ENCODE peak calls at places on chromosome 15, in five cellular contexts. N, K, M, O and D are unnamed samples.
A peak's percentile ranks its signal among the peaks of the same experiment; 100 is the strongest.

GRCh38 chr15:51625236-51625635 is 2.7 kb upstream of the DMXL2 start:
- DNase-seq in N (no peak), O (no peak), K (no peak), M (no peak), D (no peak)

GRCh38 chr15:88022711-88023110 is 233.8 kb downstream of the NTRK3 start:
- DNase-seq in O (no peak), N (no peak), K (no peak), M (no peak), D (no peak)

GRCh38 chr15:51751687-51752683 is 588 bp downstream of the TMOD2 start:
- DNase-seq in O (peak; percentile 33), M (peak; percentile 57), K (peak; percentile 52), N (no peak), D (no peak)

GRCh38 chr15:27764339-27764738 is 334.8 kb downstream of the OCA2 start:
- DNase-seq in N (no peak), K (no peak), M (no peak), O (no peak), D (no peak)

GRCh38 chr15:66943456-66944095 is 121.8 kb upstream of the SMAD3 start:
- DNase-seq in K (peak; percentile 66), O (peak; percentile 42), M (no peak), N (no peak), D (no peak)

GRCh38 chr15:83210619-83211018 is 3.0 kb upstream of the HDGFL3 start:
- DNase-seq in O (no peak), M (peak; percentile 0), N (no peak), K (no peak), D (no peak)

GRCh38 chr15:81261172-81261808 is 62.7 kb downstream of the STARD5 start:
- DNase-seq in K (no peak), O (no peak), N (peak; percentile 71), M (no peak), D (no peak)

GRCh38 chr15:68177747-68178146 is 27.4 kb downstream of the CALML4 start:
- DNase-seq in O (no peak), M (no peak), N (no peak), K (no peak), D (peak; percentile 21)

GRCh38 chr15:34682673-34683072 is 72.1 kb downstream of the GJD2 start:
- DNase-seq in O (no peak), N (no peak), K (no peak), M (no peak), D (peak; percentile 19)

GRCh38 chr15:34855397-34855796 is 60.0 kb upstream of the ACTC1 start:
- DNase-seq in K (no peak), N (no peak), O (no peak), M (no peak), D (peak; percentile 93)

GRCh38 chr15:50798684-50799083 is 33.2 kb upstream of the SPPL2A start:
- DNase-seq in K (no peak), O (no peak), M (no peak), N (no peak), D (peak; percentile 25)

GRCh38 chr15:35118987-35119386 is 33.9 kb upstream of the NANOGP8 start:
- DNase-seq in K (no peak), O (no peak), N (no peak), M (no peak), D (no peak)

GRCh38 chr15:34815836-34816235 is 20.5 kb upstream of the ACTC1 start:
- DNase-seq in O (no peak), N (no peak), M (no peak), K (no peak), D (no peak)

GRCh38 chr15:58952751-58953150 is 19.3 kb upstream of the SLTM start:
- DNase-seq in N (no peak), M (peak; percentile 22), K (no peak), O (no peak), D (no peak)

GRCh38 chr15:70954176-70954575 is 61.5 kb downstream of the LRRC49 start:
- DNase-seq in O (no peak), N (no peak), K (no peak), M (no peak), D (no peak)

GRCh38 chr15:51619331-51620033 is 3.1 kb downstream of the DMXL2 start:
- DNase-seq in K (no peak), O (no peak), M (no peak), N (no peak), D (no peak)

GRCh38 chr15:100672959-100673358 is 70.6 kb downstream of the ASB7 start:
- DNase-seq in K (no peak), M (no peak), O (no peak), N (no peak), D (no peak)

GRCh38 chr15:29116970-29117700 is 152.5 kb downstream of the NSMCE3 start:
- DNase-seq in K (no peak), O (no peak), N (no peak), M (no peak), D (no peak)

GRCh38 chr15:70097337-70098169 is at the start of gene TLE3:
- DNase-seq in N (peak; percentile 100), K (peak; percentile 98), O (peak; percentile 99), M (peak; percentile 98), D (peak; percentile 96)

GRCh38 chr15:25798207-25798931 is 64.8 kb downstream of the ATP10A start:
- DNase-seq in K (no peak), O (no peak), M (no peak), N (peak; percentile 83), D (no peak)

GRCh38 chr15:80777836-80778620 is 1.1 kb upstream of the CEMIP start:
- DNase-seq in N (no peak), M (no peak), K (no peak), O (no peak), D (no peak)

GRCh38 chr15:66515901-66516322 is 10.8 kb downstream of the ZWILCH start:
- DNase-seq in O (no peak), M (no peak), K (no peak), N (no peak), D (no peak)

GRCh38 chr15:45143946-45144345 is 14.2 kb downstream of the DUOX1 start:
- DNase-seq in O (no peak), N (no peak), M (no peak), K (no peak), D (no peak)

GRCh38 chr15:76181705-76182107 is 121.9 kb downstream of the TMEM266 start:
- DNase-seq in N (no peak), M (no peak), O (no peak), K (no peak), D (no peak)

GRCh38 chr15:87348746-87349145 is 907.8 kb downstream of the NTRK3 start:
- DNase-seq in O (no peak), N (no peak), M (no peak), K (no peak), D (no peak)

GRCh38 chr15:69081310-69082004 is 67.0 kb downstream of the NOX5 start:
- DNase-seq in O (no peak), M (no peak), N (no peak), K (no peak), D (no peak)

GRCh38 chr15:78993257-78993930 is 48.5 kb upstream of the CTSH start:
- DNase-seq in M (no peak), N (no peak), K (no peak), O (no peak), D (no peak)

GRCh38 chr15:58551764-58552504 is 120.1 kb downstream of the LIPC start:
- DNase-seq in N (peak; percentile 84), O (peak; percentile 23), M (no peak), K (peak; percentile 83), D (peak; percentile 68)

GRCh38 chr15:66508293-66508883 is 3.3 kb downstream of the ZWILCH start:
- DNase-seq in M (no peak), K (no peak), N (no peak), O (no peak), D (no peak)

GRCh38 chr15:56930663-56931313 is 12.3 kb downstream of the TCF12 start:
- DNase-seq in K (no peak), M (no peak), N (no peak), O (no peak), D (no peak)

GRCh38 chr15:69013726-69014406 is 629 bp upstream of the NOX5 start:
- DNase-seq in M (no peak), N (peak; percentile 4), K (no peak), O (no peak), D (no peak)

GRCh38 chr15:83276661-83277060 is 7.8 kb downstream of the BNC1 start:
- DNase-seq in O (no peak), N (no peak), M (no peak), K (no peak), D (no peak)

GRCh38 chr15:77415450-77416448 is 4.2 kb downstream of the PEAK1 start:
- DNase-seq in N (peak; percentile 89), M (no peak), O (no peak), K (no peak), D (no peak)
- H3K4me3 ChIP-seq in N (no peak overlapping the region), M (no peak overlapping the region), O (no peak overlapping the region), K (no peak overlapping the region), D (no peak overlapping the region)

DNA sequence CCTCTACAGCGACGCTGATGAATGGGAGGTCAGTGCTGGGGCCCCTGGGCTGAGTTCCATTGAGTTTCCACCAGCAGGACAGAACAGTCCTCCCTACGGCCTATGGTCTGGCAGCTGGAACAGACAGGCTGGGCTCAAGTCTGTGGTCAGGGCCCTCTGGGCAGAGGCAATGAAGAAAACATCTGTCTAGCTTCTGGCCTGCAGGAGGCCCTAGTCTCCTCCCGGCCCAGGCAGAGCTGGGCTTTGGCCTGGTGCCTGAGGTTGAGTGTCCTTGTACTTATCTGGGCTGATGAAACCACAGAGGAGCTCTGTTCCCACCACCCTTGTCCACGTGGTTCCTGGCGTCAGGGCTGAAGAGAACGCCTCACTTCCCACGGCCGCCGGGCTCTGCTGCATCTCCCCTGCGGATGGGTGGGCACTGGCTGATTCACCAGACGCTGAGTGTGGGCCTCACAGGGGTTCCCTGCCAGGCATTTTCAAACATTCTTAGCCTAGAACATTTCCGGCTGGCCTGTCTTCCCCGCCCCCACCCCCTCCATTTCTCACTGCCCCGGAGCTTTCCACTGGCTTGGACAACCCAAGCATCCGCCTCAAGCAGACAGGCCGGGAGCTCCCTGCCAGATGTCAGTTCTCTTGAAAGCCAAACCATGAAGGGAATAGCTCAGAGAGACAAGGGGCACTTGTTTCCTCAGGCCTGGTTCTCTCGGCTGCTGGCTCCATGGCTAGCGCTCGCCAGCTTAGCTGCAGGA is 20.3 kb downstream of the PPCDC start:
- DNase-seq in O (peak; percentile 82), K (peak; percentile 82), N (peak; percentile 98), M (no peak), D (peak; percentile 71)
- TF ChIP-seq CTCF in O (peak; percentile 14), K (peak; percentile 6), N (no peak), M (peak; percentile 82), D (peak; percentile 48)

DNA sequence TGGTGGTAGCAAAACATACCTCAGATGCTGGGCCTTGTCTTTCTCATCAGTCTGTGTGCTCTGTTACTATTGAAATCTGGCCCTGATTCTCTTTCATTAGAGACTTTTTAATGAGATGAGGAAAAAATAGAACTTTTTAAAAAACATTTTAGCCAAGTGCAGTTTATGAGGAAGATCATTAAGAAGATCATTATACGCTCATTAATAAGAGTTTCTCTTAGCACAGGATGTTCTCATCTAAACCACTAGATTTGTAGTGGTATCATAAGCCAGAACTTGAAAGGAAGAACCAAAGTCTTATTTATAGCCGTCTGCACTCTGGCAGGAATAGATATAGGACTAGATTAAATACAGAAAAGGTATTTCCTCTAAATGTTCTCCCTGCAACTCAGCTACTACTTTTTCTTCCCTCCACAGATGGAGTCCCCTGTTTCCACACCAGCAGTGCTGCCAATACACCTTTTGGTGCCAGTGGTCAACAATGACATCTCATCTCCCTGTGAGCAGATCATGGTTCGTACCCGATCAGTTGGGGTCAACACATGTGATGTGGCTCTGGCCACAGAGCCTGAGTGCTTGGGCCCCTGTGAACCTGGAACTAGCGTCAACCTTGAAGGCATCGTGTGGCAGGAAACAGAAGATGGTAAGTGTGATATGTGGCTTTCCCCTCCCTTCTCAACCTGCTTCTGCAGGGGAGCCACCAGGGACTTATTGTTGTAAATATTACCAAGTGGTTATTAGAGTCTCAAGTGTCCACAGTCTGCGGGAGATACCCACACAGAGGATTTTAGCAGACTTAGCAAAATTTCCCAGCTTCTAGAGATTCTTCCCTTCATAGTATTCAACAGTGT is 152.8 kb downstream of the RBPMS2 start:
- DNase-seq in O (no peak), N (no peak), K (no peak), M (no peak), D (no peak)
- H3K4me3 ChIP-seq in O (no peak overlapping the region), N (no peak overlapping the region), K (no peak overlapping the region), M (no peak overlapping the region), D (no peak overlapping the region)

GRCh38 chr15:92205255-92205739 is 188.4 kb upstream of the ST8SIA2 start:
- DNase-seq in O (no peak), M (peak; percentile 43), N (no peak), K (no peak), D (no peak)
- TF ChIP-seq CTCF in O (no peak), M (no peak), N (no peak), K (no peak), D (peak; percentile 41)